ENCODE peak calls at places on chromosomes 6 and 20, in eight cellular contexts. M, F, X, T, K, V, R and C are unnamed samples.

GRCh38 chr6:112744827-112745226 is 397.7 kb downstream of the RFPL4B start:
- DNase-seq in K (no peak), T (no peak), R (no peak), V (no peak), F (no peak), M (no peak), X (no peak), C (no peak)

GRCh38 chr6:90494067-90494773 is 92.7 kb downstream of the MAP3K7 start:
- DNase-seq in R (no peak), V (no peak), X (no peak), F (no peak), K (no peak), T (no peak), M (no peak), C (no peak)

GRCh38 chr20:3933126-3933684 is 44.0 kb downstream of the PANK2 start:
- DNase-seq in F (no peak), V (no peak), M (no peak), R (peak; percentile 24), K (no peak), T (no peak), X (no peak), C (no peak)

GRCh38 chr20:36445847-36446246 is 95.5 kb upstream of the MYL9 start:
- DNase-seq in T (no peak), F (no peak), M (no peak), V (no peak), R (no peak), X (no peak), K (no peak), C (no peak)

GRCh38 chr6:64681416-64682160 is 1025.4 kb downstream of the EYS start:
- DNase-seq in X (no peak), K (no peak), T (no peak), V (no peak), F (no peak), R (no peak), M (no peak), C (no peak)

GRCh38 chr20:51542033-51542893 is at the start of gene NFATC2:
- DNase-seq in K (peak; percentile 49), T (no peak), M (peak; percentile 41), F (peak; percentile 4), V (no peak), X (peak; percentile 67), R (peak; percentile 71), C (peak; percentile 37)

GRCh38 chr6:154277578-154278128 is 79.0 kb downstream of the IPCEF1 start:
- DNase-seq in V (peak; percentile 39), R (peak; percentile 26), F (no peak), X (peak; percentile 19), T (no peak), K (peak; percentile 9), M (no peak), C (no peak)

GRCh38 chr6:24818346-24818745 is 19.6 kb upstream of the ARMH2 start:
- DNase-seq in K (no peak), M (no peak), X (no peak), R (no peak), F (no peak), T (no peak), V (no peak), C (no peak)

GRCh38 chr20:52577696-52578095 is 386.1 kb upstream of the ZFP64 start:
- DNase-seq in F (no peak), M (no peak), R (peak; percentile 4), V (no peak), K (no peak), X (no peak), T (no peak), C (no peak)

GRCh38 chr6:133707456-133707855 is 181.5 kb upstream of the TCF21 start:
- DNase-seq in X (no peak), R (peak; percentile 38), T (no peak), F (no peak), M (no peak), K (no peak), V (peak; percentile 90), C (no peak)

GRCh38 chr6:36743538-36744441 is 46.2 kb downstream of the RAB44 start:
- DNase-seq in M (no peak), X (no peak), K (no peak), T (no peak), V (no peak), R (no peak), F (no peak), C (no peak)

GRCh38 chr6:158655569-158656450 is 6.0 kb downstream of the SYTL3 start:
- DNase-seq in M (no peak), R (no peak), T (no peak), K (no peak), X (no peak), F (no peak), V (no peak), C (peak; percentile 60)

GRCh38 chr20:59737816-59738215 is 133.5 kb downstream of the PHACTR3 start:
- DNase-seq in T (no peak), F (no peak), V (no peak), X (no peak), M (no peak), R (no peak), K (no peak), C (no peak)

GRCh38 chr6:122789078-122789861 is at the start of gene SMPDL3A:
- DNase-seq in T (peak; percentile 70), M (peak; percentile 1), V (peak; percentile 82), K (no peak), F (peak; percentile 73), X (no peak), R (peak; percentile 71), C (peak; percentile 61)

GRCh38 chr6:125154184-125155135 is 887 bp downstream of the TPD52L1 start:
- DNase-seq in V (no peak), T (peak; percentile 23), R (peak; percentile 60), F (no peak), K (no peak), X (no peak), M (no peak), C (no peak)

GRCh38 chr6:25405442-25405841 is 126.3 kb downstream of the CARMIL1 start:
- DNase-seq in M (no peak), K (no peak), R (peak; percentile 50), T (no peak), V (no peak), F (no peak), X (no peak), C (no peak)

GRCh38 chr20:1002682-1003561 is 811 bp upstream of the RSPO4 start:
- DNase-seq in R (no peak), F (no peak), X (no peak), M (no peak), T (no peak), V (no peak), K (no peak), C (no peak)

GRCh38 chr20:48267825-48268615 is 482.7 kb upstream of the SULF2 start:
- DNase-seq in V (no peak), K (no peak), F (no peak), T (no peak), M (no peak), X (no peak), R (no peak), C (no peak)

GRCh38 chr6:40874495-40874894 is 164.5 kb downstream of the UNC5CL start:
- DNase-seq in M (no peak), F (no peak), K (no peak), T (no peak), X (no peak), R (no peak), V (peak; percentile 17), C (no peak)

GRCh38 chr20:1467082-1467354 is 369 bp upstream of the NSFL1C start:
- DNase-seq in K (no peak), F (no peak), M (no peak), R (no peak), T (no peak), V (no peak), X (no peak), C (no peak)

GRCh38 chr6:16576391-16577368 is 184.6 kb downstream of the ATXN1 start:
- DNase-seq in F (no peak), M (no peak), V (no peak), T (no peak), R (peak; percentile 26), X (no peak), K (no peak), C (no peak)

GRCh38 chr6:159969921-159970320 is 1.0 kb downstream of the IGF2R start:
- DNase-seq in K (no peak), M (no peak), F (peak; percentile 27), R (no peak), X (peak; percentile 12), T (peak; percentile 45), V (peak; percentile 70), C (no peak)

GRCh38 chr6:170233304-170234205 is 57.3 kb downstream of the DLL1 start:
- DNase-seq in V (no peak), F (no peak), K (no peak), M (no peak), X (no peak), T (no peak), R (no peak), C (no peak)

GRCh38 chr20:294602-295001 is 2.8 kb upstream of the ZCCHC3 start:
- DNase-seq in T (no peak), R (no peak), K (no peak), F (no peak), X (no peak), V (no peak), M (no peak), C (no peak)

GRCh38 chr6:43708857-43709653 is 21.5 kb upstream of the MRPS18A start:
- DNase-seq in R (no peak), F (no peak), K (no peak), V (no peak), X (no peak), T (no peak), M (no peak), C (no peak)

GRCh38 chr20:52078289-52078688 is 113.3 kb downstream of the ZFP64 start:
- DNase-seq in R (no peak), F (no peak), T (no peak), V (no peak), K (no peak), X (no peak), M (no peak), C (no peak)

GRCh38 chr20:63461364-63461763 is 11.1 kb downstream of the KCNQ2 start:
- DNase-seq in X (no peak), K (no peak), R (no peak), F (no peak), V (no peak), T (no peak), M (no peak), C (no peak)